ENCODE peak calls at places on chromosomes 7 and 10, in nine cellular contexts. H is body of pancreas, W is EH, R is Peyer's patch, Q is AG10803, X is NCI-H2081 treated with DMSO at 0.1 percent for 48 hours, C is AG08396, D is Calu3, E is GM23338. F is an unnamed sample.

GRCh38 chr10:131200856-131201470 is 110.6 kb downstream of the TCERG1L start:
- DNase-seq in Q (no peak), X (no peak), W (no peak), H (no peak), D (no peak), R (peak), E (no peak), C (no peak), F (no peak)

GRCh38 chr10:102409604-102410426 is 8.8 kb downstream of the PSD start:
- DNase-seq in C (no peak), H (no peak), Q (no peak), E (peak), X (no peak), R (no peak), D (no peak), W (no peak), F (peak)

GRCh38 chr10:110500515-110500905 is 2.8 kb downstream of the DUSP5 start:
- DNase-seq in H (no peak), X (no peak), R (no peak), C (peak), D (no peak), E (no peak), W (peak), Q (peak), F (no peak)

GRCh38 chr10:133438711-133439273 is 14.4 kb upstream of the SPRN start:
- DNase-seq in Q (no peak), H (no peak), X (no peak), C (peak), E (peak), R (no peak), W (peak), D (no peak), F (no peak)

GRCh38 chr7:133789951-133790350 is 337.2 kb upstream of the LRGUK start:
- DNase-seq in D (no peak), C (no peak), W (peak), Q (peak), X (no peak), R (no peak), E (peak), H (no peak), F (no peak)

GRCh38 chr7:92650391-92650790 is 60.2 kb upstream of the FAM133B start:
- DNase-seq in E (no peak), X (no peak), D (no peak), W (no peak), R (peak), Q (no peak), H (no peak), C (no peak), F (no peak)

GRCh38 chr10:71965623-71966022 is 1.4 kb downstream of the CHST3 start:
- DNase-seq in X (no peak), C (no peak), R (no peak), H (no peak), W (no peak), D (no peak), Q (no peak), E (no peak), F (no peak)

GRCh38 chr10:14327535-14327934 is 3.2 kb downstream of the FRMD4A start:
- DNase-seq in E (no peak), X (no peak), Q (no peak), W (peak), H (no peak), D (no peak), R (no peak), C (peak), F (no peak)

GRCh38 chr10:129021597-129022304 is 445.3 kb upstream of the MGMT start:
- DNase-seq in E (peak), C (no peak), R (no peak), H (no peak), X (no peak), Q (no peak), W (no peak), D (no peak), F (peak)

GRCh38 chr7:44331682-44332081 is 6.3 kb upstream of the CAMK2B start:
- DNase-seq in X (no peak), H (no peak), Q (no peak), D (no peak), R (no peak), W (no peak), E (no peak), C (no peak), F (no peak)

GRCh38 chr7:80429186-80429585 is 82.7 kb downstream of the GNAT3 start:
- DNase-seq in X (no peak), W (no peak), C (no peak), Q (no peak), E (no peak), D (no peak), R (no peak), H (no peak), F (no peak)

GRCh38 chr10:24784923-24785322 is 61.2 kb upstream of the ARHGAP21 start:
- DNase-seq in Q (no peak), X (no peak), D (no peak), R (no peak), H (no peak), C (no peak), W (no peak), E (no peak), F (no peak)

F was measured in WTC11.